ENCODE peak calls at places on chromosome 10, in ten cellular contexts. E, W, R, U, K, P, L, J, A and N are unnamed samples.

GRCh38 chr10:63819753-63820347 is 298.6 kb downstream of the REEP3 start:
- DNase-seq in E (peak; percentile 12), W (peak; percentile 79), R (no peak), U (peak; percentile 83), K (peak; percentile 80), P (peak; percentile 82), L (peak; percentile 74), J (peak; percentile 66), A (peak; percentile 64), N (peak; percentile 84)

GRCh38 chr10:504131-504611 is 185.3 kb downstream of the DIP2C start:
- DNase-seq in E (no peak), W (no peak), R (peak; percentile 27), U (no peak), K (no peak), P (no peak), L (no peak), J (no peak), A (no peak), N (no peak)

GRCh38 chr10:787933-788651 is 98.6 kb upstream of the DIP2C start:
- DNase-seq in E (no peak), W (no peak), R (no peak), U (no peak), K (no peak), P (no peak), L (no peak), J (no peak), A (peak; percentile 47), N (no peak)

GRCh38 chr10:23370106-23370505 is 25.5 kb upstream of the C10orf67 start:
- DNase-seq in E (peak; percentile 37), W (no peak), R (no peak), U (no peak), K (no peak), P (no peak), L (no peak), J (no peak), A (no peak), N (no peak)

GRCh38 chr10:107213861-107214260 is 49.4 kb upstream of the SORCS1 start:
- DNase-seq in E (no peak), W (no peak), R (no peak), U (no peak), K (no peak), P (no peak), L (no peak), J (no peak), A (no peak), N (no peak)

GRCh38 chr10:3814832-3815209 is 29.8 kb upstream of the KLF6 start:
- DNase-seq in E (no peak), W (no peak), R (no peak), U (no peak), K (no peak), P (no peak), L (no peak), J (no peak), A (no peak), N (no peak)

GRCh38 chr10:3192856-3193635 is 20.5 kb upstream of the PITRM1 start:
- DNase-seq in E (no peak), W (peak; percentile 56), R (no peak), U (peak; percentile 86), K (peak; percentile 59), P (peak; percentile 82), L (peak; percentile 48), J (peak; percentile 67), A (peak; percentile 55), N (peak; percentile 48)

GRCh38 chr10:77741746-77742145 is 104.1 kb upstream of the KCNMA1 start:
- DNase-seq in E (peak; percentile 49), W (no peak), R (no peak), U (peak; percentile 67), K (no peak), P (peak; percentile 52), L (no peak), J (no peak), A (no peak), N (no peak)

GRCh38 chr10:68208424-68209042 is 23.4 kb downstream of the ATOH7 start:
- DNase-seq in E (no peak), W (peak; percentile 55), R (no peak), U (peak; percentile 85), K (peak; percentile 80), P (peak; percentile 82), L (peak; percentile 82), J (peak; percentile 46), A (peak; percentile 56), N (peak; percentile 62)

GRCh38 chr10:25068152-25069058 is 52.0 kb downstream of the THNSL1 start:
- DNase-seq in E (no peak), W (no peak), R (no peak), U (peak; percentile 60), K (no peak), P (peak; percentile 61), L (no peak), J (no peak), A (no peak), N (no peak)

GRCh38 chr10:44926771-44927751 is 15.9 kb downstream of the TMEM72 start:
- DNase-seq in E (no peak), W (no peak), R (no peak), U (peak; percentile 24), K (no peak), P (peak; percentile 50), L (no peak), J (peak; percentile 55), A (no peak), N (no peak)

GRCh38 chr10:49521062-49521461 is 17.9 kb downstream of the ERCC6 start:
- DNase-seq in E (no peak), W (no peak), R (no peak), U (no peak), K (no peak), P (no peak), L (no peak), J (no peak), A (no peak), N (no peak)

GRCh38 chr10:80411267-80411668 is 2.9 kb downstream of the PRXL2A start:
- DNase-seq in E (no peak), W (no peak), R (no peak), U (no peak), K (peak; percentile 31), P (no peak), L (no peak), J (peak; percentile 46), A (no peak), N (no peak)

GRCh38 chr10:29535778-29536459 is 98.9 kb downstream of the SVIL start:
- DNase-seq in E (no peak), W (no peak), R (no peak), U (no peak), K (peak; percentile 69), P (no peak), L (no peak), J (no peak), A (no peak), N (no peak)
- TF ChIP-seq CTCF in E (no peak), W (no peak), R (peak; percentile 3), U (no peak), K (no peak), P (no peak), L (peak; percentile 32), J (no peak), A (no peak), N (peak; percentile 22)

GRCh38 chr10:101228682-101229274 is 485 bp downstream of the LBX1 start:
- DNase-seq in E (no peak), W (peak; percentile 65), R (no peak), U (no peak), K (peak; percentile 45), P (no peak), L (peak; percentile 65), J (no peak), A (no peak), N (peak; percentile 40)
- TF ChIP-seq CTCF in E (no peak), W (no peak), R (no peak), U (no peak), K (no peak), P (no peak), L (no peak), J (no peak), A (no peak), N (no peak)

DNA sequence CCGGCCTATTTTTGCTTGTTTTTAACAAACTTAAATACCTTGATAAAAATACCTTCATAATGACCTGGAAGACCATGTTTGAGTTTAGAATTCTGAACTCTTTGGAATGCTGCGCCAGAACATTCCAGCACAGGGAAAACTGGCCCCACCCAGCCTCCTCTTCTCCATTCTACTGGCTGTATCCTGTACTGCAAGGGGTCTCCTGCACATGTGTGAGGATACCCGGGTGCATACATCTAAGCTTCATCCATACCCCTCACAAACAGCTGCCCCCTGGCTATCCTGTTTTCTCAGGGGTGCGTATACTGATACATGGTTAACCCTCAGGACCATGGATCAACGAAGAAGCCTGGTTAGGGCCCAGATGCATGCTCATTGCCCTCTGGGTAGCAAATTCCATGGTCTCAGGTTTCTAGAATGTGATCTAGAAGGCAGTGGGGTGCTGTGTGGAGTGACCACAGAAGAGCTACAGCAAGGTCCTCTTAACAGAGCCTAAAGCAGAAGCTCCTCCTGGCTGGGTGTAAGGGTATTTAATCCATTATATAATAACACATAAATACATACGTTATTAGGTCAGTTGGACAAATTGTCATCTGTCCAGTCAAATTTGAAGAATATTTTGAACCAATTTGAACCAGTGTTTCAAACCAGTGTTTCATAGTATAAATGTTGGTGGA is 26.1 kb downstream of the HACD1 start:
- DNase-seq in E (no peak), W (no peak), R (no peak), U (no peak), K (no peak), P (peak; percentile 63), L (no peak), J (no peak), A (no peak), N (no peak)
- TF ChIP-seq CTCF in E (no peak), W (no peak), R (no peak), U (peak; percentile 7), K (no peak), P (peak; percentile 50), L (no peak), J (no peak), A (no peak), N (no peak)

DNA sequence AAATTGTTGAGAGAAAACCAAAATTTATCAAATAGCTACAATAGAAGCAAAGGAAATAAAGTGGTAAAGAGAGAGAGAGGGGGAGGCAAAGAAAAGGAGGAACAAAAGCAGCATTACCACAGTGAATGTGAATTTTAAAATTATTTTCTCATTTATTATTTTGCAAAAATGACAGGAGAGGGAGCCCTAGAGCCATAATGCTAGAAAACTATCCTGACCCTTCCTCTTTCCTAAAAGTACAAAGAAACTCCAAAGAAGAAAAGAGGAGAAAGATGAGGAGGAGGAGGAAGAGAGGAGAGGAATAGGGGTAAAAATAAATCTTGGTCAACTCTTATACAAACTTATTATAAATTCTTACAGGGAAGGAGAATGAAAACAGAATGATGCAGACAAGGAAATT is 921.5 kb downstream of the NRG3 start:
- DNase-seq in E (no peak), W (no peak), R (no peak), U (peak; percentile 34), K (peak; percentile 36), P (peak; percentile 18), L (no peak), J (no peak), A (no peak), N (no peak)
- TF ChIP-seq CTCF in E (no peak), W (peak; percentile 24), R (no peak), U (peak; percentile 24), K (peak; percentile 43), P (peak; percentile 38), L (no peak), J (no peak), A (peak; percentile 37), N (peak; percentile 49)

GRCh38 chr10:85548038-85548437 is 818.6 kb downstream of the GRID1 start:
- DNase-seq in E (no peak), W (peak; percentile 12), R (no peak), U (no peak), K (peak; percentile 57), P (peak; percentile 2), L (no peak), J (peak; percentile 31), A (peak; percentile 19), N (no peak)
- TF ChIP-seq CTCF in E (peak; percentile 45), W (peak; percentile 49), R (peak; percentile 11), U (peak; percentile 23), K (no peak), P (no peak), L (no peak), J (peak; percentile 14), A (peak; percentile 48), N (peak; percentile 35)

GRCh38 chr10:8615118-8615517 is 560.6 kb downstream of the GATA3 start:
- DNase-seq in E (no peak), W (no peak), R (no peak), U (no peak), K (no peak), P (no peak), L (no peak), J (no peak), A (no peak), N (no peak)
- TF ChIP-seq CTCF in E (no peak), W (no peak), R (no peak), U (no peak), K (no peak), P (no peak), L (no peak), J (no peak), A (no peak), N (no peak)